ENCODE peak calls at places on chromosomes 4 and X, in seven cellular contexts. L is AG09309, W is fibroblast of pulmonary artery, B is OCI-LY7, E is vagina, K is A549, P is BE2C. Q is an unnamed sample.

GRCh38 chrX:133859336-133859735 is 126.1 kb downstream of the GPC3 start:
- DNase-seq in L (no peak), W (no peak), B (no peak), E (no peak), K (no peak), P (no peak), Q (no peak)

GRCh38 chr4:122458625-122459024 is 2.1 kb upstream of the IL2 start:
- DNase-seq in L (no peak), W (no peak), B (no peak), E (no peak), K (no peak), P (no peak), Q (peak)

GRCh38 chrX:105191878-105192277 is 28.6 kb downstream of the TEX13A start:
- DNase-seq in L (no peak), W (peak), B (peak), E (no peak), K (no peak), P (no peak), Q (no peak)

GRCh38 chrX:1281511-1281910 is 12.9 kb downstream of the CSF2RA start:
- DNase-seq in L (peak), W (no peak), B (no peak), E (no peak), K (peak), P (no peak), Q (no peak)

GRCh38 chr4:86970447-86971354 is 35.9 kb downstream of the AFF1 start:
- DNase-seq in L (no peak), W (no peak), B (no peak), E (no peak), K (no peak), P (peak), Q (no peak)

GRCh38 chr4:78556655-78557054 is 5.1 kb downstream of the ANXA3 start:
- DNase-seq in L (no peak), W (no peak), B (no peak), E (no peak), K (no peak), P (no peak), Q (no peak)

GRCh38 chr4:149933883-149934282 is 118.2 kb upstream of the IQCM start:
- DNase-seq in L (no peak), W (peak), B (no peak), E (no peak), K (no peak), P (no peak), Q (peak)

GRCh38 chr4:86014599-86014998 is 345.3 kb downstream of the MAPK10 start:
- DNase-seq in L (no peak), W (no peak), B (peak), E (no peak), K (no peak), P (no peak), Q (no peak)

GRCh38 chr4:121989715-121990114 is 37.9 kb upstream of the TRPC3 start:
- DNase-seq in L (peak), W (peak), B (no peak), E (no peak), K (no peak), P (peak), Q (peak)

GRCh38 chr4:25656031-25656430 is 380 bp downstream of the SLC34A2 start:
- DNase-seq in L (no peak), W (no peak), B (no peak), E (no peak), K (no peak), P (no peak), Q (no peak)

GRCh38 chr4:37666625-37667071 is 19.5 kb downstream of the RELL1 start:
- DNase-seq in L (peak), W (peak), B (no peak), E (no peak), K (peak), P (no peak), Q (peak)

GRCh38 chr4:121551271-121551670 is 145.5 kb downstream of the ANXA5 start:
- DNase-seq in L (no peak), W (no peak), B (no peak), E (no peak), K (no peak), P (no peak), Q (no peak)

GRCh38 chr4:185847352-185848078 is 35.5 kb upstream of the SORBS2 start:
- DNase-seq in L (peak), W (peak), B (no peak), E (no peak), K (peak), P (peak), Q (peak)

GRCh38 chr4:6206771-6207290 is 6.5 kb upstream of the JAKMIP1 start:
- DNase-seq in L (no peak), W (no peak), B (no peak), E (no peak), K (no peak), P (no peak), Q (no peak)

GRCh38 chrX:13153796-13154195 is 109.4 kb upstream of the FAM9C start:
- DNase-seq in L (no peak), W (no peak), B (no peak), E (no peak), K (no peak), P (no peak), Q (peak)

GRCh38 chr4:175339100-175339707 is 421.0 kb downstream of the ADAM29 start:
- DNase-seq in L (peak), W (peak), B (no peak), E (no peak), K (no peak), P (no peak), Q (peak)

GRCh38 chrX:8711401-8711800 is 20.5 kb downstream of the ANOS1 start:
- DNase-seq in L (no peak), W (no peak), B (no peak), E (no peak), K (no peak), P (no peak), Q (no peak)

GRCh38 chrX:69179380-69179911 is 14.2 kb upstream of the PJA1 start:
- DNase-seq in L (no peak), W (peak), B (no peak), E (no peak), K (no peak), P (peak), Q (no peak)

GRCh38 chr4:70945452-70946055 is 43.4 kb downstream of the MOB1B start:
- DNase-seq in L (no peak), W (peak), B (no peak), E (no peak), K (no peak), P (no peak), Q (no peak)

GRCh38 chrX:82362550-82362949 is 1145.5 kb upstream of the POU3F4 start:
- DNase-seq in L (no peak), W (no peak), B (no peak), E (no peak), K (no peak), P (no peak), Q (no peak)

GRCh38 chrX:50081282-50081955 is 119.4 kb downstream of the AKAP4 start:
- DNase-seq in L (no peak), W (peak), B (no peak), E (no peak), K (no peak), P (peak), Q (peak)

DNA sequence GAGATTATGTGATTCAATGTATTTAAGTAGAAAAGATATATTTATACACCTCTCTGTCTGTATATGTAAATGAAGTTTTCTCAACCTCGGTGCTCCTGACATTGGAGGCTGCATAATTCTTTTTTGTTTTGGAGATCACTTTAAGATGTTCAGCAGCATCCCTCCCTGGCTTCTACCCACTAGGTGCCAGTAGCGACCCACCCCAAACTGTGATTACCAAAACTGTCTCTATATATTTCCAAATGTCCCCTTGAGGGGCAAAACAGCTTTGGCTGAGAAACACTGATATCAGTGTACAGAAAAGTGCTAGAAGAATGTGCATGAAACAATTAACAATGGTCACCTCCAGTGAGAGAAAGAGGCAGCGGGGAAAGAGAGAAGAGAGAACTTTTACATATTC is 51.2 kb downstream of the DCX start:
- DNase-seq in L (no peak), W (no peak), B (no peak), E (no peak), K (no peak), P (peak), Q (no peak)
- TF ChIP-seq CTCF in L (no peak), W (no peak), B (no peak), E (no peak), K (no peak), P (peak), Q (no peak)

GRCh38 chr4:74367656-74368055 is 2.7 kb downstream of the EREG start:
- DNase-seq in L (no peak), W (no peak), B (no peak), E (no peak), K (no peak), P (no peak), Q (no peak)
- H3K4me3 ChIP-seq in L (no peak), W (no peak), B (no peak), E (no peak), K (peak), P (no peak), Q (no peak)

GRCh38 chr4:18042754-18043153 is 21.2 kb upstream of the LCORL start:
- DNase-seq in L (no peak), W (no peak), B (no peak), E (no peak), K (no peak), P (no peak), Q (no peak)
- TF ChIP-seq CTCF in L (no peak), W (peak), B (peak), E (no peak), K (no peak), P (peak), Q (peak)

DNA sequence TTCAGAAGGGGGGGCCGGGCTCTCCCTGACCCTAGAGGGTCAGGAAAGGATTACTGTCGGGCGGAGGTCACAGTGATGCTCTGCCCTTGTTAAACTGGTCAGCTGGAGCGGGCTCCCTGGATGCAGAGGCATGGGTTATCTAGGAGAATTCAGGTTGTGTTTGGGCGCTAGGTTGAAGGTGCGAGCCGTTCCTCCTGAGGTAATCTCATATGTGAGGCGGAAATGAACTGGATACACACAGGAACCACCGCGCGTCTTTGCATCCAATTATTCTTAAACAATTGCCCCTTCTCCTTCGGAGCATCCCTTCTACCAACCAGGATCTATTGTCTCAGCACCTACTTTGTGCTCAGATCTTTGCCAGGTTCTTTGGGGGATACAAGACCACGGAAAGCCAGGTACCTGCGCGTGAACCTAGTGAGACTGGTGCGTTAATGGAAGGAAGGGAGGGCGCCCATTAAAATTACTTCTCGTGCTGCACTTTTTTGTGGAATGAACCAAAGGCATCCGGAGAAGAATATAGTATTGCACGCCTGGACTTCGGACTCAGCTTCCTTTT is 28.4 kb downstream of the HAND2 start:
- DNase-seq in L (no peak), W (no peak), B (no peak), E (no peak), K (no peak), P (no peak), Q (no peak)
- H3K4me3 ChIP-seq in L (no peak), W (no peak), B (no peak), E (no peak), K (no peak), P (no peak), Q (no peak)

GRCh38 chr4:73019462-73020047 is 50.0 kb downstream of the COX18 start:
- DNase-seq in L (peak), W (peak), B (peak), E (no peak), K (peak), P (peak), Q (peak)

GRCh38 chr4:73018595-73018994 is 50.9 kb downstream of the COX18 start:
- DNase-seq in L (no peak), W (no peak), B (no peak), E (no peak), K (no peak), P (no peak), Q (no peak)

DNA sequence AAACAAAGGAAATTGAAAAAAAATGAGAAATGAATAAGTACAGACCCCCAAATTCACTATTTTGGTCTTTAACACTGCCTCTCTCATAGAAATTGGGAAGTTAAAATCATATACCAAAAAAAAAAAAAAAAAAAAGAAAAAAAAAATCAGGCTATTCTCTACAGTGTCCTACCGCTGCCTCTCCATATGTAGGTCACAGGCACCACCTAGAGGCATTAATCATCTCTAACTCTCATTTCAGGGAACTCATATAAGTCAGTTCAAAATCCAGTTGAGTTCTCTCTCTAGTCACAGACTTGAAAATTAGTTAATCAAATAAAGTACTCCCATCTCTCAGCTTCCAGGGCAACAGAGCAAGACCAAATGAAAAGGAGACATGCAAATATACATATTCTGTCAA is 47.9 kb downstream of the COX18 start:
- DNase-seq in L (peak), W (peak), B (peak), E (no peak), K (peak), P (peak), Q (peak)
- TF ChIP-seq CTCF in L (peak), W (peak), B (peak), E (no peak), K (peak), P (peak), Q (peak)

GRCh38 chrX:38806875-38807601 is 5.8 kb downstream of the MID1IP1 start:
- DNase-seq in L (no peak), W (no peak), B (peak), E (no peak), K (no peak), P (no peak), Q (no peak)
- H3K4me3 ChIP-seq in L (no peak), W (peak), B (peak), E (no peak), K (peak), P (peak), Q (peak)

GRCh38 chrX:98191003-98191402 is 1307.3 kb downstream of the RPA4 start:
- DNase-seq in L (no peak), W (no peak), B (no peak), E (no peak), K (no peak), P (no peak), Q (no peak)

GRCh38 chrX:98194036-98194435 is 1310.3 kb downstream of the RPA4 start:
- DNase-seq in L (no peak), W (no peak), B (peak), E (no peak), K (no peak), P (no peak), Q (no peak)
- TF ChIP-seq CTCF in L (no peak), W (no peak), B (no peak), E (no peak), K (no peak), P (no peak), Q (no peak)

GRCh38 chrX:150696264-150696789 is 3.1 kb downstream of the MTMR1 start:
- DNase-seq in L (no peak), W (no peak), B (peak), E (no peak), K (no peak), P (no peak), Q (no peak)

GRCh38 chrX:150692837-150693781 is at the start of gene MTMR1:
- DNase-seq in L (no peak), W (no peak), B (peak), E (no peak), K (peak), P (peak), Q (no peak)

GRCh38 chrX:150696836-150697235 is 3.6 kb downstream of the MTMR1 start:
- DNase-seq in L (no peak), W (no peak), B (peak), E (no peak), K (no peak), P (no peak), Q (no peak)

GRCh38 chrX:150693782-150694574 is 782 bp downstream of the MTMR1 start:
- DNase-seq in L (peak), W (peak), B (peak), E (no peak), K (peak), P (peak), Q (peak)

GRCh38 chrX:150694738-150695410 is 1.7 kb downstream of the MTMR1 start:
- DNase-seq in L (no peak), W (no peak), B (peak), E (no peak), K (no peak), P (no peak), Q (no peak)
- H3K4me3 ChIP-seq in L (no peak), W (no peak), B (peak), E (no peak), K (no peak), P (no peak), Q (no peak)

GRCh38 chr4:23966720-23967119 is 76.9 kb upstream of the PPARGC1A start:
- DNase-seq in L (no peak), W (peak), B (peak), E (no peak), K (no peak), P (peak), Q (no peak)
- TF ChIP-seq CTCF in L (peak), W (peak), B (peak), E (no peak), K (no peak), P (peak), Q (peak)